ENCODE peak calls at places on chromosomes 2 and 18, in four cellular contexts. E is HepG2, U is K562, P is SK-N-SH. M is an unnamed sample.

GRCh38 chr18:8503287-8503686 is 106.0 kb upstream of the RAB12 start:
- DNase-seq in E (no peak), U (no peak), P (no peak), M (no peak)

GRCh38 chr2:100972452-100972851 is 29.6 kb upstream of the RPL31 start:
- DNase-seq in E (no peak), U (no peak), P (no peak), M (no peak)

GRCh38 chr18:57744211-57744694 is 58.9 kb downstream of the ATP8B1 start:
- DNase-seq in E (no peak), U (no peak), P (no peak), M (no peak)

GRCh38 chr18:77479047-77479446 is 229.4 kb downstream of the GALR1 start:
- DNase-seq in E (no peak), U (no peak), P (no peak), M (no peak)

GRCh38 chr2:106174056-106174455 is 20.0 kb downstream of the UXS1 start:
- DNase-seq in E (no peak), U (no peak), P (no peak), M (no peak)

GRCh38 chr18:75280427-75281280 is 70.1 kb downstream of the TSHZ1 start:
- DNase-seq in E (no peak), U (no peak), P (no peak), M (no peak)

GRCh38 chr2:135885709-135886108 is 9.5 kb upstream of the MCM6 start:
- DNase-seq in E (no peak), U (no peak), P (no peak), M (no peak)

GRCh38 chr18:59885579-59886163 is 14.1 kb upstream of the PMAIP1 start:
- DNase-seq in E (no peak), U (no peak), P (no peak), M (no peak)

GRCh38 chr2:82283075-82283474 is 1978.5 kb upstream of the LRRTM1 start:
- DNase-seq in E (no peak), U (no peak), P (no peak), M (no peak)

GRCh38 chr2:2188344-2189111 is 142.5 kb downstream of the MYT1L start:
- DNase-seq in E (no peak), U (no peak), P (peak; percentile 73), M (no peak)

GRCh38 chr18:58251416-58251815 is 207.4 kb downstream of the NEDD4L start:
- DNase-seq in E (no peak), U (no peak), P (no peak), M (no peak)

GRCh38 chr18:50816767-50817166 is 3.0 kb downstream of the MRO start:
- DNase-seq in E (no peak), U (no peak), P (no peak), M (no peak)

GRCh38 chr2:186605041-186605440 is 15.2 kb downstream of the ITGAV start:
- DNase-seq in E (no peak), U (no peak), P (no peak), M (no peak)

GRCh38 chr2:203280428-203281064 is 41.7 kb downstream of the CYP20A1 start:
- DNase-seq in E (no peak), U (no peak), P (no peak), M (peak; percentile 22)

GRCh38 chr2:152594022-152594712 is 123.1 kb downstream of the PRPF40A start:
- DNase-seq in E (no peak), U (no peak), P (no peak), M (no peak)

GRCh38 chr2:27569398-27569797 is 13.4 kb upstream of the ZNF512 start:
- DNase-seq in E (no peak), U (no peak), P (no peak), M (no peak)

GRCh38 chr18:80192653-80193385 is 54.5 kb downstream of the PARD6G start:
- DNase-seq in E (no peak), U (no peak), P (no peak), M (no peak)

GRCh38 chr2:234730066-234730640 is 221.7 kb upstream of the SH3BP4 start:
- DNase-seq in E (no peak), U (no peak), P (no peak), M (no peak)

GRCh38 chr2:221399183-221399582 is 172.9 kb downstream of the EPHA4 start:
- DNase-seq in E (no peak), U (no peak), P (no peak), M (no peak)

GRCh38 chr2:190879474-190880373 is 897 bp upstream of the GLS start:
- DNase-seq in E (no peak), U (no peak), P (no peak), M (no peak)

GRCh38 chr2:181104512-181105121 is 124.2 kb downstream of the UBE2E3 start:
- DNase-seq in E (peak; percentile 34), U (no peak), P (peak; percentile 20), M (peak; percentile 51)

GRCh38 chr2:239171643-239172042 is 229.2 kb downstream of the HDAC4 start:
- DNase-seq in E (no peak), U (no peak), P (no peak), M (no peak)

GRCh38 chr2:127387655-127388422 is at the start of gene MAP3K2:
- DNase-seq in E (peak; percentile 86), U (peak; percentile 100), P (peak; percentile 100), M (peak; percentile 72)

GRCh38 chr2:63056309-63057065 is 5.9 kb downstream of the OTX1 start:
- DNase-seq in E (no peak), U (no peak), P (peak; percentile 75), M (no peak)

GRCh38 chr2:171159326-171160118 is 1.2 kb downstream of the TLK1 start:
- DNase-seq in E (peak; percentile 66), U (no peak), P (peak; percentile 76), M (peak; percentile 12)

GRCh38 chr2:195741191-195741590 is 84.2 kb downstream of the SLC39A10 start:
- DNase-seq in E (no peak), U (no peak), P (no peak), M (no peak)

GRCh38 chr2:439540-440465 is 151.9 kb upstream of the ALKAL2 start:
- DNase-seq in E (no peak), U (no peak), P (no peak), M (no peak)
- TF ChIP-seq POLR2AphosphoS5 in E (no peak), U (no peak), P (no peak), M (no peak)

DNA sequence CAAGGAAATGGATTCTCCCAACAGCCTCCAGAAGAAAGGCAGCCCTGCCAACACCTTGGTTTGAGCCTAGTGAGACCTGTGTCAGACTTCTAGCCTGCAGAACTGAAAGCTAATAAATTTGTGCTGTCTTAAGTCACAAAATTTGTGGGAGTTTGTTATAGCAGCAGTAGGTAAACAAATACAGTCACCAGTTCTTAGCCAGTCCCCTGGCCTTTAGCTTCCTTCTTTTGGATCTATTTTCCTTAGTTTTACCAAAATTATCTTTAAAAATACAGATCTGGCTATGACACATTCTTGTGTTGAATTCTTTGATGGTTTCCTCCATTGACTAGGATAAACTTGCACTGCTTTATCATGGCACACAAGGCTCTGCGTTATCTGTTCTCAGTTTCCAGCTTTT is 697.9 kb upstream of the FANCL start:
- DNase-seq in E (no peak), U (no peak), P (no peak), M (no peak)
- TF ChIP-seq ELF1 in E (no peak), U (no peak), P (no peak), M (no peak)

GRCh38 chr18:67302043-67302442 is 214.5 kb downstream of the DSEL start:
- DNase-seq in E (no peak), U (no peak), P (no peak), M (no peak)
- H2AFZ ChIP-seq in E (no peak overlapping the region), U (no peak overlapping the region), P (peak overlapping the region; percentile 86), M (no peak overlapping the region)

DNA sequence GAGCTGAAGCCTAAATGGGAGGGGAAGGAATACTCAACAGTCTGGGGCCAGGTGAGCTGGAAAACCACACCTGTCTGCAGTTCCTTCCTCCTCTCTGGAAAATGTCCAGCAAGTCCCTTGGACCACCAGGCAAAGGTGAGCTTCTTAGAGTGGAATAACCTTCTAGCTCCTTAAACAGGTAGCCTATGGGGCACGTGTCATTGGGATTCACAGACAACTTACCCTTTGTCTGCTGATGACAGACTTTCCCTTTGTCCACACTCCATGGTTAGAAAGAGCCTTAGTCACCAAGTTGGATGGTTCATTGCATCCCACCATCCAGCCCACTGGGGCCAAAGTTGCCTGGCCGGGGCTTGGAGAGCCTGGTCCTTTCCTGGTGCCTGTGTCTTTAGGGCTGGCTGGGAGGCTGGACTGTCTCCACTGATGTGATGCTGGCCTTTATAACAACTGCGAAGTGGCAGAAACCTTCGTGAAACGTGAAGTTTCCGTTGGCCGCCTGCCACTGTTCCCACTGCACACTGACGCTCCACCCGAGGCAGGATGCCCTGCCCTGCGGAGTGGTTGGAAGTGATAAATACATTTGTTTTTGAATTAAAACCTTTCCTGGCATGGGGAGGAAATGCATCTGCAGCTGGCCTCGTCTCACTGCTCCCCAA is 97.9 kb upstream of the ITGA6 start:
- DNase-seq in E (no peak), U (no peak), P (no peak), M (no peak)
- TF ChIP-seq POLR2AphosphoS5 in E (no peak), U (no peak), P (no peak), M (no peak)

M was measured in HCT116.